ENCODE peak calls at places on chromosomes 12 and 14, in nine cellular contexts. Y is stimulated activated naive CD8-positive, alpha-beta T cell treated with anti-CD3 and anti-CD28 coated beads, Interleukin-15, Interleukin-2, amounts not matched to agents 100 U/mL and 50 U/mL, for 24 hours; O is naive B cell; G is Right ventricle myocardium inferior; E is foreskin keratinocyte; P is activated CD8-positive, alpha-beta memory T cell treated with anti-CD3 and anti-CD28 coated beads, Interleukin-2, amount 10 ng/mL, durations not matched to agents 7 days and 5 days; V is natural killer cell; M is IMR-90; U is left cardiac atrium. R is an unnamed sample.
A peak's percentile ranks its signal among the peaks of the same experiment; 100 is the strongest.

GRCh38 chr14:97273540-97273939 is 476.4 kb downstream of the VRK1 start:
- ATAC-seq in Y (no peak), O (no peak), G (no peak), E (no peak), P (no peak), V (no peak), M (no peak), U (no peak), R (no peak)

GRCh38 chr14:58898655-58899316 is 261.0 kb downstream of the DACT1 start:
- ATAC-seq in Y (no peak), O (no peak), G (peak; percentile 28), E (peak; percentile 98), P (no peak), V (no peak), M (peak; percentile 93), U (no peak), R (no peak)

GRCh38 chr14:37824936-37825698 is 229.7 kb downstream of the TTC6 start:
- ATAC-seq in Y (no peak), O (no peak), G (no peak), E (no peak), P (no peak), V (no peak), M (peak; percentile 14), U (no peak), R (no peak)

GRCh38 chr14:34649344-34649743 is 19.4 kb upstream of the SNX6 start:
- ATAC-seq in Y (no peak), O (no peak), G (no peak), E (peak; percentile 56), P (no peak), V (no peak), M (peak; percentile 75), U (no peak), R (no peak)

GRCh38 chr14:83419420-83419819 is 1885.8 kb upstream of the SEL1L start:
- ATAC-seq in Y (no peak), O (no peak), G (no peak), E (no peak), P (no peak), V (no peak), M (no peak), U (no peak), R (no peak)

GRCh38 chr12:104546575-104546974 is 89.8 kb downstream of the CHST11 start:
- ATAC-seq in Y (no peak), O (peak; percentile 52), G (peak; percentile 75), E (peak; percentile 60), P (no peak), V (no peak), M (no peak), U (peak; percentile 49), R (no peak)

GRCh38 chr12:21913823-21914222 is 27.4 kb downstream of the ABCC9 start:
- ATAC-seq in Y (no peak), O (no peak), G (no peak), E (no peak), P (no peak), V (no peak), M (no peak), U (no peak), R (no peak)

GRCh38 chr12:8491848-8492530 is 21.3 kb upstream of the CLEC4D start:
- ATAC-seq in Y (peak; percentile 10), O (no peak), G (no peak), E (no peak), P (peak; percentile 22), V (no peak), M (no peak), U (no peak), R (no peak)

GRCh38 chr12:75444444-75445136 is 36.0 kb upstream of the GLIPR1 start:
- ATAC-seq in Y (no peak), O (no peak), G (no peak), E (peak; percentile 63), P (no peak), V (no peak), M (peak; percentile 71), U (no peak), R (no peak)

R was measured in stimulated activated memory B cell treated with anti-CD40 and anti-IgM and Interleukin-4, amounts not matched to agents 10 μg/mL and 1 μg/mL and 100 μg/mL, for 72 hours.